ENCODE peak calls at places on chromosomes 12 and 14, in nine cellular contexts. B is fibroblast of lung, Z is OCI-LY7, N is suprapubic skin, D is colonic mucosa, Q is astrocyte of the spinal cord, K is cardiac muscle cell, M is stomach, G is gastrocnemius medialis. X is an unnamed sample.

GRCh38 chr14:103880334-103880985 is 33.1 kb upstream of the PPP1R13B start:
- DNase-seq in Q (peak), K (no peak), M (peak), N (peak), D (peak), Z (no peak), G (peak), B (peak), X (peak)

GRCh38 chr12:43370299-43370698 is 181.7 kb downstream of the ADAMTS20 start:
- DNase-seq in Q (peak), N (no peak), B (peak), M (no peak), K (no peak), G (no peak), Z (no peak), D (no peak), X (peak)

GRCh38 chr12:26425587-26426260 is 230.4 kb downstream of the SSPN start:
- DNase-seq in Z (no peak), K (no peak), N (no peak), M (no peak), Q (peak), D (no peak), B (no peak), G (no peak), X (no peak)

GRCh38 chr14:78335531-78335930 is 165.4 kb downstream of the NRXN3 start:
- DNase-seq in N (no peak), G (no peak), K (no peak), Q (no peak), Z (no peak), B (no peak), M (no peak), D (no peak), X (no peak)

GRCh38 chr12:62730649-62731377 is 204.1 kb downstream of the PPM1H start:
- DNase-seq in Q (peak), D (no peak), M (no peak), N (no peak), G (no peak), K (no peak), B (peak), Z (no peak), X (peak)

GRCh38 chr12:16796168-16796567 is 190.2 kb upstream of the LMO3 start:
- DNase-seq in Q (no peak), D (no peak), M (no peak), K (no peak), G (no peak), N (no peak), B (no peak), Z (no peak), X (no peak)

GRCh38 chr12:1791104-1791927 is 29.0 kb upstream of the LRTM2 start:
- DNase-seq in Q (peak), G (peak), Z (peak), B (peak), N (no peak), K (peak), D (peak), M (peak), X (peak)

GRCh38 chr12:25592725-25593495 is 39.8 kb upstream of the LMNTD1 start:
- DNase-seq in Z (no peak), N (no peak), D (no peak), B (no peak), G (no peak), Q (no peak), K (no peak), M (no peak), X (no peak)

GRCh38 chr12:132354211-132354981 is 25.0 kb upstream of the GALNT9 start:
- DNase-seq in K (no peak), M (no peak), B (no peak), Q (no peak), G (no peak), N (no peak), Z (no peak), D (no peak), X (no peak)

GRCh38 chr12:120468271-120468845 is 1.2 kb downstream of the SRSF9 start:
- DNase-seq in K (peak), G (peak), B (peak), D (peak), N (no peak), Q (peak), Z (peak), M (peak), X (peak)

GRCh38 chr12:123898673-123899072 is 74.0 kb downstream of the CCDC92 start:
- DNase-seq in N (no peak), K (no peak), Z (no peak), G (no peak), D (no peak), M (no peak), B (no peak), Q (no peak), X (no peak)

GRCh38 chr14:55092326-55092725 is 36.7 kb upstream of the LGALS3 start:
- DNase-seq in B (no peak), Q (no peak), M (no peak), G (no peak), D (no peak), K (no peak), N (no peak), Z (no peak), X (peak)

GRCh38 chr12:3204143-3204542 is 127.0 kb downstream of the TSPAN9 start:
- DNase-seq in G (no peak), Z (no peak), M (no peak), B (no peak), Q (no peak), K (no peak), N (no peak), D (no peak), X (no peak)

GRCh38 chr12:6222009-6222702 is 22.0 kb downstream of the CD9 start:
- DNase-seq in G (no peak), B (peak), Q (peak), K (no peak), D (peak), N (no peak), Z (no peak), M (peak), X (no peak)

GRCh38 chr14:24147761-24148428 is 597 bp downstream of the RNF31 start:
- DNase-seq in N (no peak), B (no peak), D (no peak), K (no peak), Q (no peak), Z (no peak), M (no peak), G (no peak), X (no peak)

GRCh38 chr14:22668417-22668816 is 24.3 kb upstream of the OR6J1 start:
- DNase-seq in Q (peak), B (peak), K (no peak), Z (no peak), M (no peak), G (no peak), D (no peak), N (no peak), X (peak)

GRCh38 chr12:106301611-106302321 is 767 bp upstream of the TCP11L2 start:
- DNase-seq in Q (peak), G (peak), D (peak), K (peak), B (peak), M (peak), N (no peak), Z (peak), X (peak)

GRCh38 chr12:82449179-82449578 is 90.8 kb downstream of the METTL25 start:
- DNase-seq in N (no peak), Z (no peak), D (no peak), G (no peak), B (no peak), K (no peak), Q (no peak), M (no peak), X (peak)

GRCh38 chr14:22803575-22803974 is 11.7 kb downstream of the SLC7A7 start:
- DNase-seq in K (no peak), Q (no peak), B (no peak), M (no peak), D (no peak), N (no peak), G (no peak), Z (peak), X (no peak)

GRCh38 chr12:124622326-124622725 is 54.9 kb upstream of the NCOR2 start:
- DNase-seq in G (no peak), M (no peak), Q (no peak), D (peak), K (no peak), N (no peak), B (no peak), Z (no peak), X (no peak)

GRCh38 chr12:25743679-25744078 is 190.6 kb upstream of the LMNTD1 start:
- DNase-seq in G (no peak), K (no peak), M (no peak), D (no peak), Z (no peak), Q (no peak), N (no peak), B (no peak), X (peak)

GRCh38 chr12:12423367-12423766 is 66.5 kb downstream of the BORCS5 start:
- DNase-seq in D (no peak), K (no peak), Q (no peak), B (no peak), M (no peak), Z (no peak), G (no peak), N (no peak), X (no peak)
- H3K4me3 ChIP-seq in D (no peak), K (no peak), Q (no peak), B (no peak), M (no peak), Z (no peak), G (no peak), N (no peak), X (no peak)

GRCh38 chr12:4302881-4303280 is 18.1 kb upstream of the TIGAR start:
- DNase-seq in D (peak), Q (no peak), G (no peak), B (no peak), K (no peak), Z (no peak), M (no peak), N (no peak), X (no peak)

GRCh38 chr12:4303750-4304149 is 17.3 kb upstream of the TIGAR start:
- DNase-seq in Z (no peak), B (no peak), Q (no peak), M (no peak), N (no peak), K (no peak), D (no peak), G (no peak), X (no peak)

GRCh38 chr12:4308334-4308960 is 12.6 kb upstream of the TIGAR start:
- DNase-seq in K (no peak), G (no peak), B (no peak), N (no peak), D (no peak), Q (no peak), Z (no peak), M (no peak), X (no peak)

GRCh38 chr12:4312251-4312650 is 8.8 kb upstream of the TIGAR start:
- DNase-seq in K (no peak), B (no peak), Z (no peak), G (no peak), N (no peak), Q (no peak), M (no peak), D (no peak), X (no peak)

GRCh38 chr12:4307593-4308333 is 13.2 kb upstream of the TIGAR start:
- DNase-seq in D (peak), M (peak), Q (peak), N (no peak), B (peak), G (peak), K (peak), Z (peak), X (peak)
- TF ChIP-seq CTCF in D (peak), M (peak), Q (peak), N (peak), B (peak), G (peak), K (peak), Z (peak), X (peak)

GRCh38 chr12:55742719-55743130 is at the start of gene GDF11:
- DNase-seq in D (peak), Z (peak), B (peak), N (no peak), G (peak), Q (peak), K (peak), M (peak), X (peak)

GRCh38 chr12:55743131-55743921 is 404 bp downstream of the GDF11 start:
- DNase-seq in Z (peak), G (no peak), D (peak), N (peak), M (peak), B (peak), Q (peak), K (peak), X (peak)

GRCh38 chr12:55743967-55744931 is 1.3 kb downstream of the GDF11 start:
- DNase-seq in K (peak), Q (no peak), M (no peak), Z (peak), B (no peak), D (no peak), N (no peak), G (no peak), X (no peak)

GRCh38 chr12:55739025-55739378 is 3.9 kb upstream of the GDF11 start:
- DNase-seq in Q (no peak), B (no peak), Z (no peak), N (no peak), G (no peak), K (no peak), D (no peak), M (no peak), X (no peak)

DNA sequence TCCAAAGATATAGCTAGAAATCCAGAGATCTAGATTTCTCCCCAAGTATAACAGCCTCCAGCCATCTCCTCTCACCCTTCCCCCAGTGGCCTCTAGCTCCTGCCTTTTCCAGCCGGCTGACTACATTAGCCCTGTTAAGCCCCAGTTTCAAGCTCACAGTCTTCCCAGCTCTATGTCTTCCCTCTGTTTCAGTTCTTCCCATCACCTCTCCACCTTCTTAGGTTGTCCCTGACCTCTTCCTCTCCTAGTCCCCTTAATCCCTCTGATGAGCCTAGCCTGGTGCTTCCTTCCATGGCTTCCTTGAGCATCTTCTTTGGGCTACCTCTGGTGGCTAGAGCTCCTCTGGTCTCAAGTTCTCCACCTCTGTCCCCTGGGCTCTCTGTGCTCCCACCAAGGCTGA is 944 bp upstream of the GDF11 start:
- DNase-seq in B (no peak), G (no peak), Q (no peak), K (no peak), M (no peak), N (no peak), Z (no peak), D (no peak), X (no peak)
- H3K4me3 ChIP-seq in B (peak), G (no peak), Q (no peak), K (no peak), M (no peak), N (no peak), Z (no peak), D (no peak), X (no peak)

DNA sequence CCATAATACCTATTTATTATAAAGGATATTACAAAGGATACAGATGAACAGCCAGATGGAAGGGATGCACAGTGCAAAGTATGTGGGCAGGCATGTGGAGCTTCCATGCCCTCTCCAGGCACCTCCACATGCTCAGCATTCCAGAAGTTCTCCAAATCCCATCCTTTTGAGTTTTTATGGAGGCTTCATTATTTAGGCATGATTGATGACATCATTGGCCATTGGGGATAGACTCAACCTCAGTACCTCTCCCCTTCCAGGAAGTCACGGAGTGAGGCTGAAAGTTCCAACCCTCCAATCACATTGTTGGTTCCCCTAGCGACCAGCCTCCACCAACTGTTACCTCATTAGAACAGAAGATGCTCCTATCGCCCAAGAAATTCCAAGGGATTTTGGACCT is 156.4 kb downstream of the ATP23 start:
- DNase-seq in Z (no peak), B (no peak), N (no peak), G (no peak), D (no peak), Q (no peak), M (no peak), K (no peak), X (no peak)
- TF ChIP-seq CTCF in Z (no peak), B (no peak), N (no peak), G (no peak), D (no peak), Q (no peak), M (no peak), K (no peak), X (no peak)

GRCh38 chr12:59134750-59135149 is 214.4 kb upstream of the LRIG3 start:
- DNase-seq in B (no peak), Q (no peak), M (no peak), K (no peak), D (no peak), G (no peak), N (no peak), Z (no peak), X (no peak)
- H3K4me3 ChIP-seq in B (no peak), Q (no peak), M (no peak), K (no peak), D (no peak), G (no peak), N (no peak), Z (no peak), X (no peak)